ENCODE peak calls at places on chromosomes 6 and 20, in six cellular contexts. O is mammary epithelial cell, D is heart right ventricle, Y is HFF-Myc, A is bronchial epithelial cell, K is fibroblast of pulmonary artery. X is an unnamed sample.
A peak's percentile ranks its signal among the peaks of the same experiment; 100 is the strongest.

GRCh38 chr6:45855642-45856408 is 159.8 kb downstream of the CLIC5 start:
- DNase-seq in O (no peak), A (no peak), K (no peak), D (no peak), Y (no peak), X (no peak)

GRCh38 chr20:47879771-47880170 is 94.5 kb upstream of the SULF2 start:
- DNase-seq in Y (no peak), D (no peak), K (no peak), O (no peak), A (no peak), X (no peak)

GRCh38 chr6:77879527-77879926 is 226.7 kb downstream of the MEI4 start:
- DNase-seq in D (no peak), Y (no peak), O (no peak), A (no peak), K (no peak), X (no peak)

GRCh38 chr6:145745861-145746260 is 10.5 kb upstream of the EPM2A start:
- DNase-seq in D (no peak), O (no peak), K (no peak), A (peak; percentile 62), Y (no peak), X (no peak)

GRCh38 chr20:50607436-50607835 is 83.9 kb downstream of the RIPOR3 start:
- DNase-seq in Y (no peak), D (no peak), K (no peak), A (no peak), O (no peak), X (no peak)

GRCh38 chr6:153644000-153644399 is 395.0 kb upstream of the OPRM1 start:
- DNase-seq in O (no peak), A (no peak), Y (no peak), K (no peak), D (no peak), X (no peak)

GRCh38 chr20:341682-342081 is 5.2 kb upstream of the NRSN2 start:
- DNase-seq in Y (peak; percentile 87), A (peak; percentile 91), K (peak; percentile 86), O (peak; percentile 94), D (no peak), X (no peak)

GRCh38 chr6:123380257-123380656 is 256.5 kb downstream of the TRDN start:
- DNase-seq in D (no peak), O (peak; percentile 14), A (peak; percentile 34), K (peak; percentile 16), Y (no peak), X (no peak)

GRCh38 chr20:7500362-7500761 is 439.9 kb downstream of the HAO1 start:
- DNase-seq in O (no peak), D (no peak), K (no peak), A (no peak), Y (no peak), X (no peak)

GRCh38 chr20:48478370-48478769 is 349.4 kb downstream of the PREX1 start:
- DNase-seq in D (no peak), A (no peak), Y (no peak), K (no peak), O (no peak), X (no peak)

GRCh38 chr20:44070139-44070900 is 116.7 kb downstream of the JPH2 start:
- DNase-seq in Y (no peak), K (no peak), D (no peak), O (no peak), A (no peak), X (no peak)

GRCh38 chr20:7702141-7702540 is 238.1 kb downstream of the HAO1 start:
- DNase-seq in D (no peak), O (peak; percentile 9), Y (no peak), A (peak; percentile 3), K (peak; percentile 28), X (no peak)

GRCh38 chr6:89597988-89598387 is 40.6 kb downstream of the LYRM2 start:
- DNase-seq in D (no peak), O (peak; percentile 76), K (peak; percentile 46), Y (peak; percentile 7), A (peak; percentile 87), X (no peak)

GRCh38 chr20:4613718-4614620 is 107.7 kb upstream of the PRND start:
- DNase-seq in A (peak; percentile 74), Y (no peak), O (peak; percentile 85), D (peak; percentile 23), K (peak; percentile 65), X (peak; percentile 11)

GRCh38 chr20:34315236-34315635 is 12.1 kb upstream of the AHCY start:
- DNase-seq in A (peak; percentile 59), K (no peak), O (peak; percentile 19), D (no peak), Y (no peak), X (no peak)

GRCh38 chr6:45376310-45377040 is 1.3 kb downstream of the SUPT3H start:
- DNase-seq in A (no peak), Y (no peak), K (peak; percentile 77), O (no peak), D (no peak), X (no peak)

GRCh38 chr6:72561629-72562028 is 60.2 kb upstream of the KCNQ5 start:
- DNase-seq in O (no peak), A (no peak), Y (no peak), D (no peak), K (no peak), X (no peak)

GRCh38 chr6:104952911-104953409 is 3.9 kb upstream of the LIN28B start:
- DNase-seq in K (no peak), O (no peak), Y (no peak), D (no peak), A (no peak), X (no peak)

GRCh38 chr6:64703922-64704321 is 1003.1 kb downstream of the EYS start:
- DNase-seq in Y (no peak), O (no peak), K (no peak), D (no peak), A (no peak), X (no peak)

GRCh38 chr6:109977791-109978173 is 329 bp upstream of the GPR6 start:
- DNase-seq in O (no peak), A (no peak), Y (no peak), D (no peak), K (no peak), X (no peak)

GRCh38 chr6:167214216-167214615 is 56.4 kb upstream of the GPR31 start:
- DNase-seq in K (no peak), O (no peak), A (no peak), D (no peak), Y (no peak), X (no peak)

GRCh38 chr6:41723936-41724637 is 11.3 kb downstream of the TFEB start:
- DNase-seq in D (no peak), O (no peak), Y (no peak), A (no peak), K (no peak), X (no peak)
- H3K4me3 ChIP-seq in D (no peak overlapping the region), O (no peak overlapping the region), Y (no peak overlapping the region), A (no peak overlapping the region), K (no peak overlapping the region), X (no peak overlapping the region)

GRCh38 chr20:23305098-23305497 is 45.5 kb upstream of the NXT1 start:
- DNase-seq in A (no peak), O (peak; percentile 81), Y (no peak), K (peak; percentile 69), D (no peak), X (no peak)
- H3K4me3 ChIP-seq in A (no peak overlapping the region), O (no peak overlapping the region), Y (no peak overlapping the region), K (no peak overlapping the region), D (no peak overlapping the region), X (no peak overlapping the region)

GRCh38 chr6:27668442-27669275 is 195.8 kb upstream of the ZNF184 start:
- DNase-seq in A (peak; percentile 80), K (peak; percentile 60), O (peak; percentile 88), Y (peak; percentile 69), D (no peak), X (no peak)
- H3K4me3 ChIP-seq in A (peak overlapping the region; percentile 32), K (peak overlapping the region; percentile 50), O (peak overlapping the region; percentile 56), Y (peak overlapping the region; percentile 41), D (peak overlapping the region; percentile 6), X (peak overlapping the region; percentile 23)

GRCh38 chr6:155228549-155229166 is 35.2 kb upstream of the CLDN20 start:
- DNase-seq in K (peak; percentile 77), D (no peak), A (no peak), O (no peak), Y (no peak), X (no peak)

GRCh38 chr6:155224031-155224451 is 39.8 kb upstream of the CLDN20 start:
- DNase-seq in O (peak; percentile 97), Y (peak; percentile 59), D (no peak), A (peak; percentile 99), K (peak; percentile 90), X (no peak)

GRCh38 chr6:155221086-155221485 is 42.7 kb upstream of the CLDN20 start:
- DNase-seq in D (no peak), A (no peak), Y (no peak), O (no peak), K (no peak), X (no peak)

GRCh38 chr6:155227076-155227475 is 36.7 kb upstream of the CLDN20 start:
- DNase-seq in O (no peak), D (no peak), K (no peak), A (no peak), Y (no peak), X (no peak)

DNA sequence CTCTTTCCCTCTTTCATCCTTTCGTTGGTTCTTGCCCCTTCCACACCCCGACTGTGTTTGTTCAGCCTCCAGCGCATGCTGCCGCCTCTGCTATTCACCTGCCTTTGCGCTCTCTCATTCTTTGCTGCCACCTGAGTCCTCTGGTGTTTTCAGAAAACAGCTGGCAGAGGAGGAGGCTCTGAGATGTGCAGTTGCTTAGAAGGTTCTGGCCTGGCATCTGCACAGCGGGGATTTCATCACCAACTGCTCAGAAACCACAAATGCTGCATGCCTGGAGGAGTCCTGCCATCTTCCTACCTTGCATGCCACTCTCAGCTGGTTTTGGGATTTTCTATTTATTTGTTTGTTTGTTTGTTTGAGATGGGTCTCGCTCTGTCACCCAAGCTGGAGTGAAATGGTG is 39.2 kb upstream of the CLDN20 start:
- DNase-seq in O (peak; percentile 43), Y (no peak), K (peak; percentile 13), D (no peak), A (no peak), X (no peak)
- H3K4me3 ChIP-seq in O (no peak overlapping the region), Y (no peak overlapping the region), K (no peak overlapping the region), D (no peak overlapping the region), A (no peak overlapping the region), X (no peak overlapping the region)

X was measured in esophagus squamous epithelium.